ENCODE peak calls at places on chromosomes 5 and 9, in seven cellular contexts. O is stomach, U is uterus, X is GM23338, E is A549, P is IMR-90, M is tibial nerve. N is an unnamed sample. For H3K4me1, the result is how much of the 10 kb centered on the place peaks cover.

GRCh38 chr5:159779481-159779880 is 136.8 kb upstream of the ADRA1B start:
- DNase-seq in O (no peak), U (no peak), X (no peak), E (no peak), P (no peak), M (no peak), N (no peak)

GRCh38 chr9:37574241-37574721 is 1.9 kb downstream of the FBXO10 start:
- DNase-seq in O (no peak), U (no peak), X (peak), E (no peak), P (peak), M (no peak), N (peak)

GRCh38 chr5:126948011-126948355 is 82.4 kb downstream of the MARCHF3 start:
- DNase-seq in O (no peak), U (no peak), X (no peak), E (no peak), P (no peak), M (no peak), N (no peak)

GRCh38 chr5:38807570-38808461 is 38.0 kb upstream of the OSMR start:
- DNase-seq in O (no peak), U (no peak), X (no peak), E (peak), P (peak), M (no peak), N (peak)

GRCh38 chr5:61228691-61229280 is 66.5 kb upstream of the SMIM15 start:
- DNase-seq in O (no peak), U (no peak), X (no peak), E (no peak), P (peak), M (no peak), N (peak)

GRCh38 chr9:89353989-89354388 is 35.7 kb downstream of the SECISBP2 start:
- DNase-seq in O (no peak), U (no peak), X (no peak), E (no peak), P (no peak), M (no peak), N (no peak)

GRCh38 chr9:18441245-18441644 is 32.7 kb upstream of the ADAMTSL1 start:
- DNase-seq in O (no peak), U (no peak), X (no peak), E (no peak), P (peak), M (no peak), N (no peak)

GRCh38 chr5:38642194-38642987 is 85.9 kb upstream of the LIFR start:
- DNase-seq in O (no peak), U (no peak), X (no peak), E (no peak), P (no peak), M (no peak), N (peak)

GRCh38 chr5:54626407-54626806 is 108.8 kb downstream of the SNX18 start:
- DNase-seq in O (no peak), U (no peak), X (no peak), E (no peak), P (no peak), M (no peak), N (no peak)

GRCh38 chr5:110225949-110226348 is 500.5 kb downstream of the TMEM232 start:
- DNase-seq in O (no peak), U (no peak), X (no peak), E (no peak), P (no peak), M (no peak), N (no peak)

GRCh38 chr5:126104951-126105350 is 318.3 kb upstream of the GRAMD2B start:
- DNase-seq in O (no peak), U (no peak), X (no peak), E (no peak), P (no peak), M (no peak), N (no peak)

GRCh38 chr5:78518365-78519197 is 130.0 kb downstream of the LHFPL2 start:
- DNase-seq in O (peak), U (peak), X (peak), E (peak), P (peak), M (no peak), N (no peak)

GRCh38 chr5:66945389-66946349 is 250.9 kb downstream of the CD180 start:
- DNase-seq in O (no peak), U (no peak), X (no peak), E (no peak), P (peak), M (no peak), N (no peak)

GRCh38 chr9:127283917-127284316 is 19.3 kb downstream of the GARNL3 start:
- DNase-seq in O (no peak), U (peak), X (peak), E (peak), P (peak), M (peak), N (peak)

GRCh38 chr9:94827584-94828304 is 101.2 kb downstream of the AOPEP start:
- DNase-seq in O (no peak), U (peak), X (no peak), E (peak), P (peak), M (peak), N (no peak)

GRCh38 chr9:89869774-89870173 is 265.0 kb downstream of the GADD45G start:
- DNase-seq in O (no peak), U (no peak), X (no peak), E (no peak), P (no peak), M (no peak), N (no peak)

GRCh38 chr9:109229682-109230081 is 62.6 kb upstream of the FRRS1L start:
- DNase-seq in O (no peak), U (no peak), X (no peak), E (no peak), P (no peak), M (no peak), N (no peak)

GRCh38 chr5:170164087-170164486 is 58.4 kb downstream of the FOXI1 start:
- DNase-seq in O (no peak), U (no peak), X (no peak), E (no peak), P (no peak), M (no peak), N (no peak)

GRCh38 chr5:154575869-154576806 is 98.1 kb upstream of the HAND1 start:
- DNase-seq in O (no peak), U (no peak), X (peak), E (peak), P (no peak), M (no peak), N (no peak)

GRCh38 chr9:121098567-121099198 is 23.9 kb downstream of the CNTRL start:
- DNase-seq in O (no peak), U (no peak), X (no peak), E (no peak), P (no peak), M (no peak), N (no peak)

GRCh38 chr5:96522635-96523355 is 89.7 kb upstream of the PCSK1 start:
- DNase-seq in O (no peak), U (no peak), X (no peak), E (no peak), P (no peak), M (no peak), N (no peak)

GRCh38 chr5:38641003-38641402 is 84.6 kb upstream of the LIFR start:
- DNase-seq in O (no peak), U (no peak), X (no peak), E (no peak), P (no peak), M (no peak), N (no peak)

GRCh38 chr5:1111727-1112289 is at the start of gene SLC12A7:
- DNase-seq in O (peak), U (no peak), X (peak), E (peak), P (no peak), M (peak), N (peak)

GRCh38 chr9:133115604-133116345 is 5.3 kb downstream of the RALGDS start:
- DNase-seq in O (no peak), U (peak), X (no peak), E (no peak), P (peak), M (no peak), N (peak)

GRCh38 chr9:73753171-73753570 is 601.5 kb downstream of the ANXA1 start:
- DNase-seq in O (no peak), U (no peak), X (no peak), E (no peak), P (no peak), M (no peak), N (no peak)

GRCh38 chr5:136033244-136033643 is 4.5 kb downstream of the TGFBI start:
- DNase-seq in O (no peak), U (no peak), X (no peak), E (no peak), P (no peak), M (no peak), N (no peak)

GRCh38 chr5:58849995-58850667 is 267.3 kb downstream of the RAB3C start:
- DNase-seq in O (peak), U (no peak), X (peak), E (peak), P (peak), M (no peak), N (peak)

GRCh38 chr9:124399323-124399962 is 15.8 kb downstream of the PSMB7 start:
- DNase-seq in O (no peak), U (no peak), X (peak), E (no peak), P (peak), M (no peak), N (no peak)

GRCh38 chr5:14038341-14038959 is 94.0 kb upstream of the DNAH5 start:
- DNase-seq in O (no peak), U (no peak), X (no peak), E (peak), P (peak), M (no peak), N (no peak)

GRCh38 chr9:129258124-129258822 is 80.2 kb upstream of the IER5L start:
- DNase-seq in O (peak), U (peak), X (peak), E (peak), P (peak), M (peak), N (peak)

GRCh38 chr9:111789881-111790280 is 4.9 kb downstream of the SHOC1 start:
- DNase-seq in O (no peak), U (no peak), X (no peak), E (no peak), P (no peak), M (no peak), N (no peak)

DNA sequence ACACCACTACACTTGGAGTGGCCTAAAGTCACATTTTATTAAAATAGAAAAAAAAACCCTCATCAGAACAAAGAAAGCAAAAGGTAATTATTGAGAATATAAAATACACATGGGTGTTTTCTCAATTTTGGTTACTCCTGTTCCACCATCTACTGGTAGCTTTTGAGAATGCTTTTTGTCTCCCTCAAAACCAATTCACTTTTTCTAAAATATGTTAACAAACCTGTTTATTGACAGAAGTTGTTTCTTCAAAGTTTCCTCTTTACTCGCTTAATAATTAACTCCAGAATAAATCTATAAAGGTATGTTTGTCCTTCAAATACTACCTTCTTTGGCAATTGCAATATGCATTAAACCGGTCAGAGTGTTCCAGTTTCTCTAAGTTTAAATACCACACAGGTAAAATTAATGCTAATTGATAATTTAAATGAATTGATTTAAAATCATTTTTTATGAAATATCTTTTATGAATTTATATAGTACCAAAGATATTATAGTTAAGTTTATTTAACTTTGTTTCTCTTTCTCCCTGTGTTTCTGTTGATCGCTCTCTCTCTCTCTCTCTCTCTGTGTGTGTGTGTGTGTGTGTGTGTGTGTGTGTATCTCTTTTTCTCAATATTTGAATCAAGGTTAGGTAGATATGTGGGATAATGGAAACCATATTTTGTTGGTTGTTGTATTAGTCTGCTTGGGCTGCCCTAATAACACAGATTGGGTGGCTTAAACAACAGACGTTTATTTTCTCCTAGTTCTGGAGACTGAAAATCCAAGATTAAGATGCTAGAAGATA is 487.4 kb downstream of the PRDM9 start:
- DNase-seq in O (no peak), U (no peak), X (peak), E (peak), P (no peak), M (no peak), N (peak)
- TF ChIP-seq CTCF in O (no peak), U (no peak), X (peak), E (no peak), P (no peak), M (no peak), N (peak)

GRCh38 chr5:51685399-51685798 is 302.2 kb downstream of the ISL1 start:
- DNase-seq in O (no peak), U (no peak), X (no peak), E (no peak), P (no peak), M (no peak), N (no peak)
- H3K4me1 ChIP-seq in O (under half), U (under half), X (under half), E (under half), P (under half), M (under half), N (under half)

GRCh38 chr5:146706321-146706972 is 172.1 kb downstream of the PPP2R2B start:
- DNase-seq in O (no peak), U (no peak), X (peak), E (peak), P (no peak), M (no peak), N (peak)
- TF ChIP-seq CTCF in O (no peak), U (no peak), X (peak), E (no peak), P (no peak), M (no peak), N (peak)

GRCh38 chr5:139278540-139279274 is 14.8 kb upstream of the MATR3 start:
- DNase-seq in O (no peak), U (no peak), X (no peak), E (no peak), P (no peak), M (no peak), N (no peak)

GRCh38 chr5:139276426-139276825 is 17.1 kb upstream of the MATR3 start:
- DNase-seq in O (no peak), U (no peak), X (no peak), E (no peak), P (no peak), M (no peak), N (no peak)

GRCh38 chr5:139275536-139276297 is 17.8 kb upstream of the MATR3 start:
- DNase-seq in O (no peak), U (no peak), X (no peak), E (no peak), P (no peak), M (no peak), N (no peak)

GRCh38 chr5:139273572-139274264 is 19.8 kb upstream of the MATR3 start:
- DNase-seq in O (peak), U (peak), X (peak), E (peak), P (peak), M (peak), N (peak)

DNA sequence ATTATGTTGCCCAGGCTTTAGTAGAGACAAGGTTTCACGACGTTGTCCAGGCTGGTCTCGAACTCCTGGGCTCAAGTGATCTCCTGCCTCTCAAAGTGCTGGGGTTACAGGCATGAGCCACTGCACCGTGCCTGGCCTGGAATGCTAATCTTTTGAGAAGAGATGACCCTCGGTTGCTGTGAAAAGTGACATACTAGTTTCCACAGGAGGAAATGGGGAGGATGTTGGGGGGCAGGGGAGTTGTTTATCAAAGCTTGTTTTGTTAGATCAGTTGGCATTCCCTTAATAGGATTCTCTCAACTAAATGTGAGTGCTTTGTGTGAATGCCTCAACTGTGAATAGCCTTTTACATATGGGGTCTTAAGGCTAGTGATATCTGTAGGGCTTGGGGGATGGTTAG is 16.4 kb upstream of the MATR3 start:
- DNase-seq in O (no peak), U (no peak), X (no peak), E (no peak), P (no peak), M (no peak), N (no peak)
- H3K4me1 ChIP-seq in O (under half), U (under half), X (half or more), E (half or more), P (under half), M (under half), N (under half)

GRCh38 chr9:83544002-83544698 is 5.9 kb upstream of the FRMD3 start:
- DNase-seq in O (peak), U (peak), X (peak), E (peak), P (peak), M (no peak), N (peak)
- TF ChIP-seq CTCF in O (peak), U (peak), X (peak), E (peak), P (peak), M (peak), N (peak)

GRCh38 chr5:88748670-88749069 is 134.3 kb downstream of the MEF2C start:
- DNase-seq in O (no peak), U (no peak), X (no peak), E (no peak), P (no peak), M (no peak), N (no peak)
- H3K4me1 ChIP-seq in O (under half), U (under half), X (under half), E (under half), P (under half), M (under half), N (under half)

DNA sequence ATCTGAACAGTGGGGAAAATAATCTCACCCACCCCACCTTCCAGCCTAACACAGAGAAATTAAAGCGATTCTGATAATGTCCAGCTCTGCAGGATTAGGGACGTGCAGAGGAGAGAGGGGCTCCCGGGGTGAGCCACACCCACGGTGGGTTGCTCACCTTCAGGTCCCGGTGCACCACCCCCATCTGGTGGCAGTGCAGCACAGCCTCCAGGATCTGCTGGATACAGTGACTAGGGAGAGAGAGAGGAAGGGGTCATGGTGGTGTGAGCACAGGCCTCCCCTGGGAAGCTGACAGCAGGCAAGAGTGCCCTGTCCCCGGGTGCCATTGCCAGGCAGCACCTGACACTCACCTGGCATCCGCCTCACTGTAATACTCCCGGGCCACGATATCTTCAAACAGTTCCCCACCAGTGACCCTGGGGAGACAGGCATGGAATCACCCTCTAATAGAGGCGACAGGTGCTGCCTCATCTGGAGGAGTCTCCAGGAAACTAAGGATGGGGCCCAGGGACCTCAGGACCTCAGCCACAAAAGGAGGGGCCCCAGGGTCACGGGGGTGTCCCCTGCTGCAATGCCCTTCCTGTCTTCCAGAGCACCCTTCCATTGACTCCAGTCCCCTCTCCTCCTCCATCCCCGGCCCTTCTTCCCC is 33.0 kb downstream of the CAMK2A start:
- DNase-seq in O (no peak), U (no peak), X (peak), E (no peak), P (no peak), M (no peak), N (no peak)
- TF ChIP-seq CTCF in O (no peak), U (no peak), X (peak), E (no peak), P (no peak), M (no peak), N (peak)

N was measured in A673.